ENCODE peak calls at places on chromosomes 6 and 20, in nine cellular contexts. One of them, this sample, is unnamed.
A peak's percentile ranks its signal among the peaks of the same experiment; 100 is the strongest.

GRCh38 chr6:43715056-43715788 is 27.6 kb upstream of the MRPS18A start:
- DNase-seq in prostate gland: no peak
- DNase-seq in endothelial cell of umbilical vein: no peak
- DNase-seq in CD4-positive, alpha-beta T cell: no peak
- DNase-seq in substantia nigra: no peak
- DNase-seq in PC-9: no peak
- DNase-seq in mesenchymal stem cell: no peak
- DNase-seq in heart right ventricle: no peak
- DNase-seq in dorsolateral prefrontal cortex: no peak
- DNase-seq in this sample: no peak

GRCh38 chr6:136333824-136334464 is 44.3 kb upstream of the BCLAF1 start:
- DNase-seq in prostate gland: no peak
- DNase-seq in endothelial cell of umbilical vein: no peak
- DNase-seq in CD4-positive, alpha-beta T cell: no peak
- DNase-seq in substantia nigra: no peak
- DNase-seq in PC-9: no peak
- DNase-seq in mesenchymal stem cell: no peak
- DNase-seq in heart right ventricle: no peak
- DNase-seq in dorsolateral prefrontal cortex: no peak
- DNase-seq in this sample: no peak

GRCh38 chr6:42742116-42742894 is 3.6 kb downstream of the TBCC start:
- DNase-seq in prostate gland: no peak
- DNase-seq in endothelial cell of umbilical vein: peak; percentile 75
- DNase-seq in CD4-positive, alpha-beta T cell: no peak
- DNase-seq in substantia nigra: no peak
- DNase-seq in PC-9: no peak
- DNase-seq in mesenchymal stem cell: peak; percentile 81
- DNase-seq in heart right ventricle: no peak
- DNase-seq in dorsolateral prefrontal cortex: no peak
- DNase-seq in this sample: no peak

GRCh38 chr6:150033197-150033771 is 8.0 kb upstream of the RAET1L start:
- DNase-seq in prostate gland: no peak
- DNase-seq in endothelial cell of umbilical vein: no peak
- DNase-seq in CD4-positive, alpha-beta T cell: no peak
- DNase-seq in substantia nigra: no peak
- DNase-seq in PC-9: no peak
- DNase-seq in mesenchymal stem cell: no peak
- DNase-seq in heart right ventricle: no peak
- DNase-seq in dorsolateral prefrontal cortex: no peak
- DNase-seq in this sample: no peak

GRCh38 chr20:51374961-51375360 is 167.6 kb downstream of the NFATC2 start:
- DNase-seq in prostate gland: no peak
- DNase-seq in endothelial cell of umbilical vein: no peak
- DNase-seq in CD4-positive, alpha-beta T cell: no peak
- DNase-seq in substantia nigra: no peak
- DNase-seq in PC-9: no peak
- DNase-seq in mesenchymal stem cell: no peak
- DNase-seq in heart right ventricle: no peak
- DNase-seq in dorsolateral prefrontal cortex: no peak
- DNase-seq in this sample: no peak

GRCh38 chr20:59574308-59574707 is 30.0 kb upstream of the PHACTR3 start:
- DNase-seq in prostate gland: no peak
- DNase-seq in endothelial cell of umbilical vein: no peak
- DNase-seq in CD4-positive, alpha-beta T cell: no peak
- DNase-seq in substantia nigra: no peak
- DNase-seq in PC-9: no peak
- DNase-seq in mesenchymal stem cell: no peak
- DNase-seq in heart right ventricle: no peak
- DNase-seq in dorsolateral prefrontal cortex: no peak
- DNase-seq in this sample: no peak

GRCh38 chr20:24968278-24968677 is 19.2 kb downstream of the CST7 start:
- DNase-seq in prostate gland: no peak
- DNase-seq in endothelial cell of umbilical vein: no peak
- DNase-seq in CD4-positive, alpha-beta T cell: peak; percentile 17
- DNase-seq in substantia nigra: no peak
- DNase-seq in PC-9: no peak
- DNase-seq in mesenchymal stem cell: no peak
- DNase-seq in heart right ventricle: no peak
- DNase-seq in dorsolateral prefrontal cortex: peak; percentile 3
- DNase-seq in this sample: peak; percentile 16

GRCh38 chr20:7087803-7088202 is 320.3 kb downstream of the BMP2 start:
- DNase-seq in prostate gland: no peak
- DNase-seq in endothelial cell of umbilical vein: no peak
- DNase-seq in CD4-positive, alpha-beta T cell: no peak
- DNase-seq in substantia nigra: no peak
- DNase-seq in PC-9: no peak
- DNase-seq in mesenchymal stem cell: no peak
- DNase-seq in heart right ventricle: no peak
- DNase-seq in dorsolateral prefrontal cortex: no peak
- DNase-seq in this sample: no peak

GRCh38 chr20:32829291-32830005 is 9.7 kb downstream of the MAPRE1 start:
- DNase-seq in prostate gland: no peak
- DNase-seq in endothelial cell of umbilical vein: no peak
- DNase-seq in CD4-positive, alpha-beta T cell: no peak
- DNase-seq in substantia nigra: no peak
- DNase-seq in PC-9: no peak
- DNase-seq in mesenchymal stem cell: no peak
- DNase-seq in heart right ventricle: no peak
- DNase-seq in dorsolateral prefrontal cortex: no peak
- DNase-seq in this sample: no peak

GRCh38 chr20:54214566-54214965 is 6.7 kb downstream of the PFDN4 start:
- DNase-seq in prostate gland: no peak
- DNase-seq in endothelial cell of umbilical vein: no peak
- DNase-seq in CD4-positive, alpha-beta T cell: no peak
- DNase-seq in substantia nigra: no peak
- DNase-seq in PC-9: no peak
- DNase-seq in mesenchymal stem cell: no peak
- DNase-seq in heart right ventricle: no peak
- DNase-seq in dorsolateral prefrontal cortex: no peak
- DNase-seq in this sample: no peak

GRCh38 chr20:60262967-60263603 is 304.9 kb downstream of the CDH26 start:
- DNase-seq in prostate gland: no peak
- DNase-seq in endothelial cell of umbilical vein: no peak
- DNase-seq in CD4-positive, alpha-beta T cell: peak; percentile 63
- DNase-seq in substantia nigra: no peak
- DNase-seq in PC-9: peak; percentile 16
- DNase-seq in mesenchymal stem cell: no peak
- DNase-seq in heart right ventricle: no peak
- DNase-seq in dorsolateral prefrontal cortex: no peak
- DNase-seq in this sample: no peak

GRCh38 chr6:36025260-36025931 is 955 bp upstream of the SLC26A8 start:
- DNase-seq in prostate gland: no peak
- DNase-seq in endothelial cell of umbilical vein: peak; percentile 85
- DNase-seq in CD4-positive, alpha-beta T cell: no peak
- DNase-seq in substantia nigra: no peak
- DNase-seq in PC-9: no peak
- DNase-seq in mesenchymal stem cell: peak; percentile 37
- DNase-seq in heart right ventricle: no peak
- DNase-seq in dorsolateral prefrontal cortex: no peak
- DNase-seq in this sample: no peak

GRCh38 chr6:150881911-150882481 is 16.5 kb downstream of the MTHFD1L start:
- DNase-seq in prostate gland: peak; percentile 16
- DNase-seq in endothelial cell of umbilical vein: peak; percentile 98
- DNase-seq in CD4-positive, alpha-beta T cell: no peak
- DNase-seq in substantia nigra: peak; percentile 6
- DNase-seq in PC-9: peak; percentile 41
- DNase-seq in mesenchymal stem cell: peak; percentile 93
- DNase-seq in heart right ventricle: peak; percentile 25
- DNase-seq in dorsolateral prefrontal cortex: no peak
- DNase-seq in this sample: peak; percentile 93

DNA sequence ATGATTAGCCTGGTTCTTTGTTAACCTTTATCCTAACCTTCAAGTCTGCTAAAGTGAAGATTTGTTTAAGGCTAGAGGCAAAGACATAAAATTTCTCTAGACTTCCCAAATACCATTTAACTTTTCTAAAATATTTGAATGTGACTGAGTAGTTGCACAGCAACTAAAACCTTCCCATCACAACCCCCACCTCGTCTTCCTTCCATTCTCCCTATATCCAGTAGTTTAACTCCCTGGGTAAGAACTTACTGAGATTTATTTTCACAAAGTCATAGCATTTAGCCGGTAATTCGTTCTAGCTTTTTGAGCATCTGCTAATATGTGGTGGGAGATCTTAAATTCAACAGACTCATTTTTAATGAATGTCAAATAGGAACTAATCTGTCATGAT is 87.9 kb upstream of the AKIRIN2 start:
- DNase-seq in prostate gland: no peak
- DNase-seq in endothelial cell of umbilical vein: no peak
- DNase-seq in CD4-positive, alpha-beta T cell: no peak
- DNase-seq in substantia nigra: no peak
- DNase-seq in PC-9: no peak
- DNase-seq in mesenchymal stem cell: no peak
- DNase-seq in heart right ventricle: no peak
- DNase-seq in dorsolateral prefrontal cortex: no peak
- DNase-seq in this sample: no peak
- H3K27ac ChIP-seq in prostate gland: no peak overlapping the region
- H3K27ac ChIP-seq in endothelial cell of umbilical vein: no peak overlapping the region
- H3K27ac ChIP-seq in CD4-positive, alpha-beta T cell: no peak overlapping the region
- H3K27ac ChIP-seq in substantia nigra: no peak overlapping the region
- H3K27ac ChIP-seq in PC-9: no peak overlapping the region
- H3K27ac ChIP-seq in mesenchymal stem cell: peak overlapping the region; percentile 19
- H3K27ac ChIP-seq in heart right ventricle: no peak overlapping the region
- H3K27ac ChIP-seq in dorsolateral prefrontal cortex: no peak overlapping the region
- H3K27ac ChIP-seq in this sample: no peak overlapping the region

DNA sequence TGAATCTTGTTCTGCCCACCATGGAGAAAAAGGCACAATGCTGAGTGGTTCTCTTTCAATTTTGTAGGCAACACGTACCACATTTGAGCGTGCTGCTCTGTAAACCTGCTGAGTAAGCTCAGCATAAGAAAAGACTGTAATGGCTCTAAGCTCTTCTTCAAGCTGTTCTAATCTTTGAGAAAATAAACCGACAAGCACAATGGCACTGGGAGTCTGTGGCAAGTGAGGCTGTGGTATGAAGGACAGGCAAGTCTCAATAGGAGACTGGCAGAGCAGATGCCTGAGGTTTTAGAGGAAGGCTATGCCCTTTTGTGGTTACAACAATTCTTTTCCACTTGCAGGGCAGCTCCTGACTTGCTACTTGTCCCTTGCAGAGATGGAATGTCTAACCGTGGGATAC is 136.7 kb upstream of the EXOC2 start:
- DNase-seq in prostate gland: no peak
- DNase-seq in endothelial cell of umbilical vein: no peak
- DNase-seq in CD4-positive, alpha-beta T cell: no peak
- DNase-seq in substantia nigra: no peak
- DNase-seq in PC-9: no peak
- DNase-seq in mesenchymal stem cell: no peak
- DNase-seq in heart right ventricle: no peak
- DNase-seq in dorsolateral prefrontal cortex: no peak
- DNase-seq in this sample: no peak
- H3K27ac ChIP-seq in prostate gland: no peak overlapping the region
- H3K27ac ChIP-seq in endothelial cell of umbilical vein: no peak overlapping the region
- H3K27ac ChIP-seq in CD4-positive, alpha-beta T cell: no peak overlapping the region
- H3K27ac ChIP-seq in substantia nigra: no peak overlapping the region
- H3K27ac ChIP-seq in PC-9: no peak overlapping the region
- H3K27ac ChIP-seq in mesenchymal stem cell: no peak overlapping the region
- H3K27ac ChIP-seq in heart right ventricle: no peak overlapping the region
- H3K27ac ChIP-seq in dorsolateral prefrontal cortex: no peak overlapping the region
- H3K27ac ChIP-seq in this sample: no peak overlapping the region

DNA sequence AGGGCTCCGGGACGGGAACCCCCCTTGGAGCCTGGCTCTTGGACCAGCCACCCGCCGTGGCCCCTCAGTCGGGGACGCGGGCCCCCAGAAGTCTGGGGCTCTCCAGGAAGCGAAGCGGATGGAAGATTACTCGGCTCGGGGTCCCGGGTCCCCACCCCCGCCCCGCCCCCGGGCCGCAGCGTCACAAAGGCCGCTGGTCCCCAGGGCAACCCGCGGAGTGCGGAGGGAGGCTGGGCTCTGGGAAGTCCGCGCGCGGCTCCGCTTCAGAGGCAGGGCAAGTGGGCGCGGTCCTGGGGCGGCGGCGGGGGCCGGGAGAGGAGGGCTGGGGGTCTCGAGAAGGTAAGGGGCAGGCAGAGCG is at the start of gene FNDC11:
- DNase-seq in prostate gland: no peak
- DNase-seq in endothelial cell of umbilical vein: no peak
- DNase-seq in CD4-positive, alpha-beta T cell: peak; percentile 58
- DNase-seq in substantia nigra: no peak
- DNase-seq in PC-9: peak; percentile 77
- DNase-seq in mesenchymal stem cell: peak; percentile 73
- DNase-seq in heart right ventricle: peak; percentile 58
- DNase-seq in dorsolateral prefrontal cortex: no peak
- DNase-seq in this sample: no peak
- H3K27ac ChIP-seq in prostate gland: no peak within 1 kb of the TSS
- H3K27ac ChIP-seq in endothelial cell of umbilical vein: no peak within 1 kb of the TSS
- H3K27ac ChIP-seq in CD4-positive, alpha-beta T cell: peak within 1 kb of the TSS; percentile 73
- H3K27ac ChIP-seq in substantia nigra: no peak within 1 kb of the TSS
- H3K27ac ChIP-seq in PC-9: peak within 1 kb of the TSS; percentile 79
- H3K27ac ChIP-seq in mesenchymal stem cell: no peak within 1 kb of the TSS
- H3K27ac ChIP-seq in heart right ventricle: peak within 1 kb of the TSS; percentile 21
- H3K27ac ChIP-seq in dorsolateral prefrontal cortex: no peak within 1 kb of the TSS
- H3K27ac ChIP-seq in this sample: no peak within 1 kb of the TSS

GRCh38 chr20:57189713-57190112 is 76.7 kb downstream of the BMP7 start:
- DNase-seq in prostate gland: no peak
- DNase-seq in endothelial cell of umbilical vein: no peak
- DNase-seq in CD4-positive, alpha-beta T cell: no peak
- DNase-seq in substantia nigra: no peak
- DNase-seq in PC-9: no peak
- DNase-seq in mesenchymal stem cell: no peak
- DNase-seq in heart right ventricle: no peak
- DNase-seq in dorsolateral prefrontal cortex: no peak
- DNase-seq in this sample: no peak

GRCh38 chr20:57186192-57186591 is 80.2 kb downstream of the BMP7 start:
- DNase-seq in prostate gland: no peak
- DNase-seq in endothelial cell of umbilical vein: no peak
- DNase-seq in CD4-positive, alpha-beta T cell: no peak
- DNase-seq in substantia nigra: no peak
- DNase-seq in PC-9: no peak
- DNase-seq in mesenchymal stem cell: no peak
- DNase-seq in heart right ventricle: no peak
- DNase-seq in dorsolateral prefrontal cortex: no peak
- DNase-seq in this sample: no peak

GRCh38 chr20:57187068-57187634 is 79.3 kb downstream of the BMP7 start:
- DNase-seq in prostate gland: no peak
- DNase-seq in endothelial cell of umbilical vein: no peak
- DNase-seq in CD4-positive, alpha-beta T cell: no peak
- DNase-seq in substantia nigra: no peak
- DNase-seq in PC-9: no peak
- DNase-seq in mesenchymal stem cell: no peak
- DNase-seq in heart right ventricle: no peak
- DNase-seq in dorsolateral prefrontal cortex: no peak
- DNase-seq in this sample: no peak

GRCh38 chr20:57188576-57189079 is 77.8 kb downstream of the BMP7 start:
- DNase-seq in prostate gland: no peak
- DNase-seq in endothelial cell of umbilical vein: no peak
- DNase-seq in CD4-positive, alpha-beta T cell: no peak
- DNase-seq in substantia nigra: no peak
- DNase-seq in PC-9: no peak
- DNase-seq in mesenchymal stem cell: peak; percentile 11
- DNase-seq in heart right ventricle: no peak
- DNase-seq in dorsolateral prefrontal cortex: no peak
- DNase-seq in this sample: no peak

DNA sequence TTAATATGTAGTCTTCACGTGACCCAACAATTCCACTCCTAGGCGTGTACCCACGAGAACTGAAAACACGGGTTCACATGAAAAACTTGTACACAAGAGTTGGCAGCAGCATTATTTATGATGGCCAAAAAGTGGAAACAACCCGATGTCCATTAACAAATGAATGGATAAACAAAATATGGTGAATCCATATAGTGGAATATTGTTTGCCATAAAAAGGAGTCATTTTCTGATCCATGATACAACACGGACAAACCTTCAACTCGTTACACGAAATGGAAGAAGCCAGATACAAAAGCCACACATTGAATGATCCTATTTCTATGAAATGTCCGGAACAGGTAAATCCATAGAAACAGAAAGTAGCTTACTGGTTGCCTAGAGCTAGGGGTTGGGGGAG is 78.4 kb downstream of the BMP7 start:
- DNase-seq in prostate gland: no peak
- DNase-seq in endothelial cell of umbilical vein: no peak
- DNase-seq in CD4-positive, alpha-beta T cell: no peak
- DNase-seq in substantia nigra: no peak
- DNase-seq in PC-9: no peak
- DNase-seq in mesenchymal stem cell: no peak
- DNase-seq in heart right ventricle: no peak
- DNase-seq in dorsolateral prefrontal cortex: no peak
- DNase-seq in this sample: no peak
- H3K27ac ChIP-seq in prostate gland: no peak overlapping the region
- H3K27ac ChIP-seq in endothelial cell of umbilical vein: no peak overlapping the region
- H3K27ac ChIP-seq in CD4-positive, alpha-beta T cell: no peak overlapping the region
- H3K27ac ChIP-seq in substantia nigra: no peak overlapping the region
- H3K27ac ChIP-seq in PC-9: no peak overlapping the region
- H3K27ac ChIP-seq in mesenchymal stem cell: no peak overlapping the region
- H3K27ac ChIP-seq in heart right ventricle: no peak overlapping the region
- H3K27ac ChIP-seq in dorsolateral prefrontal cortex: no peak overlapping the region
- H3K27ac ChIP-seq in this sample: no peak overlapping the region

This sample was measured in right atrium auricular region.